ENCODE peak calls at places on chromosomes 4 and X, in ten cellular contexts. One of them, this sample, is unnamed.
A peak's percentile ranks its signal among the peaks of the same experiment; 100 is the strongest.

GRCh38 chr4:156419080-156419638 is 465.5 kb upstream of the CTSO start:
- DNase-seq in upper lobe of right lung: no peak
- DNase-seq in dorsolateral prefrontal cortex: no peak
- DNase-seq in NAMALWA: no peak
- DNase-seq in endothelial cell: no peak
- DNase-seq in activated CD4-positive, alpha-beta T cell treated with anti-CD3 and anti-CD28 coated beads for 1 hour: no peak
- DNase-seq in SK-N-DZ: no peak
- DNase-seq in stimulated activated CD8-positive, alpha-beta memory T cell treated with anti-CD3 and anti-CD28 coated beads, Interleukin-15, amount 100 ng/mL, for 24 hours: no peak
- DNase-seq in GM12865: no peak
- DNase-seq in HEK293T: no peak
- DNase-seq in this sample: no peak

GRCh38 chr4:93502991-93503390 is 325.6 kb upstream of the ATOH1 start:
- DNase-seq in NAMALWA: no peak
- DNase-seq in stimulated activated CD8-positive, alpha-beta memory T cell treated with anti-CD3 and anti-CD28 coated beads, Interleukin-15, amount 100 ng/mL, for 24 hours: no peak
- DNase-seq in upper lobe of right lung: no peak
- DNase-seq in endothelial cell: no peak
- DNase-seq in HEK293T: no peak
- DNase-seq in GM12865: no peak
- DNase-seq in dorsolateral prefrontal cortex: no peak
- DNase-seq in SK-N-DZ: no peak
- DNase-seq in activated CD4-positive, alpha-beta T cell treated with anti-CD3 and anti-CD28 coated beads for 1 hour: no peak
- DNase-seq in this sample: no peak

GRCh38 chr4:86704601-86705000 is 110.5 kb downstream of the PTPN13 start:
- DNase-seq in activated CD4-positive, alpha-beta T cell treated with anti-CD3 and anti-CD28 coated beads for 1 hour: no peak
- DNase-seq in GM12865: no peak
- DNase-seq in NAMALWA: no peak
- DNase-seq in HEK293T: no peak
- DNase-seq in endothelial cell: no peak
- DNase-seq in stimulated activated CD8-positive, alpha-beta memory T cell treated with anti-CD3 and anti-CD28 coated beads, Interleukin-15, amount 100 ng/mL, for 24 hours: no peak
- DNase-seq in SK-N-DZ: no peak
- DNase-seq in dorsolateral prefrontal cortex: no peak
- DNase-seq in upper lobe of right lung: no peak
- DNase-seq in this sample: no peak

GRCh38 chr4:69689530-69690111 is 36.6 kb upstream of the UGT2A1 start:
- DNase-seq in HEK293T: peak; percentile 16
- DNase-seq in dorsolateral prefrontal cortex: no peak
- DNase-seq in GM12865: peak; percentile 31
- DNase-seq in activated CD4-positive, alpha-beta T cell treated with anti-CD3 and anti-CD28 coated beads for 1 hour: no peak
- DNase-seq in SK-N-DZ: peak; percentile 2
- DNase-seq in upper lobe of right lung: no peak
- DNase-seq in stimulated activated CD8-positive, alpha-beta memory T cell treated with anti-CD3 and anti-CD28 coated beads, Interleukin-15, amount 100 ng/mL, for 24 hours: no peak
- DNase-seq in endothelial cell: no peak
- DNase-seq in NAMALWA: peak; percentile 64
- DNase-seq in this sample: no peak

GRCh38 chrX:45668686-45669443 is 468.2 kb upstream of the DIPK2B start:
- DNase-seq in dorsolateral prefrontal cortex: no peak
- DNase-seq in upper lobe of right lung: no peak
- DNase-seq in NAMALWA: no peak
- DNase-seq in GM12865: no peak
- DNase-seq in endothelial cell: no peak
- DNase-seq in HEK293T: no peak
- DNase-seq in stimulated activated CD8-positive, alpha-beta memory T cell treated with anti-CD3 and anti-CD28 coated beads, Interleukin-15, amount 100 ng/mL, for 24 hours: no peak
- DNase-seq in SK-N-DZ: no peak
- DNase-seq in activated CD4-positive, alpha-beta T cell treated with anti-CD3 and anti-CD28 coated beads for 1 hour: no peak
- DNase-seq in this sample: no peak

GRCh38 chrX:150202641-150203248 is 160.4 kb upstream of the MAMLD1 start:
- DNase-seq in stimulated activated CD8-positive, alpha-beta memory T cell treated with anti-CD3 and anti-CD28 coated beads, Interleukin-15, amount 100 ng/mL, for 24 hours: no peak
- DNase-seq in NAMALWA: no peak
- DNase-seq in dorsolateral prefrontal cortex: no peak
- DNase-seq in SK-N-DZ: no peak
- DNase-seq in activated CD4-positive, alpha-beta T cell treated with anti-CD3 and anti-CD28 coated beads for 1 hour: no peak
- DNase-seq in endothelial cell: no peak
- DNase-seq in GM12865: no peak
- DNase-seq in HEK293T: no peak
- DNase-seq in upper lobe of right lung: no peak
- DNase-seq in this sample: no peak

GRCh38 chr4:80918004-80918403 is 112.5 kb upstream of the BMP3 start:
- DNase-seq in dorsolateral prefrontal cortex: no peak
- DNase-seq in endothelial cell: no peak
- DNase-seq in activated CD4-positive, alpha-beta T cell treated with anti-CD3 and anti-CD28 coated beads for 1 hour: no peak
- DNase-seq in HEK293T: no peak
- DNase-seq in SK-N-DZ: no peak
- DNase-seq in GM12865: no peak
- DNase-seq in upper lobe of right lung: no peak
- DNase-seq in NAMALWA: no peak
- DNase-seq in stimulated activated CD8-positive, alpha-beta memory T cell treated with anti-CD3 and anti-CD28 coated beads, Interleukin-15, amount 100 ng/mL, for 24 hours: no peak
- DNase-seq in this sample: no peak

GRCh38 chrX:30489323-30489722 is 88.2 kb downstream of the TASL start:
- DNase-seq in endothelial cell: no peak
- DNase-seq in stimulated activated CD8-positive, alpha-beta memory T cell treated with anti-CD3 and anti-CD28 coated beads, Interleukin-15, amount 100 ng/mL, for 24 hours: no peak
- DNase-seq in GM12865: peak; percentile 42
- DNase-seq in upper lobe of right lung: no peak
- DNase-seq in dorsolateral prefrontal cortex: no peak
- DNase-seq in SK-N-DZ: peak; percentile 14
- DNase-seq in NAMALWA: peak; percentile 6
- DNase-seq in HEK293T: no peak
- DNase-seq in activated CD4-positive, alpha-beta T cell treated with anti-CD3 and anti-CD28 coated beads for 1 hour: no peak
- DNase-seq in this sample: no peak

GRCh38 chr4:44961001-44961755 is 234.8 kb upstream of the GNPDA2 start:
- DNase-seq in GM12865: no peak
- DNase-seq in activated CD4-positive, alpha-beta T cell treated with anti-CD3 and anti-CD28 coated beads for 1 hour: no peak
- DNase-seq in NAMALWA: no peak
- DNase-seq in upper lobe of right lung: no peak
- DNase-seq in endothelial cell: no peak
- DNase-seq in dorsolateral prefrontal cortex: no peak
- DNase-seq in SK-N-DZ: no peak
- DNase-seq in HEK293T: no peak
- DNase-seq in stimulated activated CD8-positive, alpha-beta memory T cell treated with anti-CD3 and anti-CD28 coated beads, Interleukin-15, amount 100 ng/mL, for 24 hours: no peak
- DNase-seq in this sample: no peak

GRCh38 chr4:61805979-61806378 is 605.9 kb downstream of the ADGRL3 start:
- DNase-seq in activated CD4-positive, alpha-beta T cell treated with anti-CD3 and anti-CD28 coated beads for 1 hour: no peak
- DNase-seq in NAMALWA: no peak
- DNase-seq in SK-N-DZ: no peak
- DNase-seq in GM12865: no peak
- DNase-seq in stimulated activated CD8-positive, alpha-beta memory T cell treated with anti-CD3 and anti-CD28 coated beads, Interleukin-15, amount 100 ng/mL, for 24 hours: no peak
- DNase-seq in dorsolateral prefrontal cortex: no peak
- DNase-seq in HEK293T: no peak
- DNase-seq in upper lobe of right lung: no peak
- DNase-seq in endothelial cell: no peak
- DNase-seq in this sample: no peak

GRCh38 chr4:120870279-120870673 is 52.2 kb downstream of the PRDM5 start:
- DNase-seq in NAMALWA: peak; percentile 22
- DNase-seq in HEK293T: peak; percentile 34
- DNase-seq in stimulated activated CD8-positive, alpha-beta memory T cell treated with anti-CD3 and anti-CD28 coated beads, Interleukin-15, amount 100 ng/mL, for 24 hours: no peak
- DNase-seq in activated CD4-positive, alpha-beta T cell treated with anti-CD3 and anti-CD28 coated beads for 1 hour: no peak
- DNase-seq in dorsolateral prefrontal cortex: no peak
- DNase-seq in SK-N-DZ: peak; percentile 26
- DNase-seq in upper lobe of right lung: no peak
- DNase-seq in endothelial cell: no peak
- DNase-seq in GM12865: peak; percentile 12
- DNase-seq in this sample: no peak

GRCh38 chrX:119605739-119606507 is at the start of gene NKRF:
- DNase-seq in HEK293T: peak; percentile 91
- DNase-seq in stimulated activated CD8-positive, alpha-beta memory T cell treated with anti-CD3 and anti-CD28 coated beads, Interleukin-15, amount 100 ng/mL, for 24 hours: peak; percentile 60
- DNase-seq in endothelial cell: peak; percentile 78
- DNase-seq in activated CD4-positive, alpha-beta T cell treated with anti-CD3 and anti-CD28 coated beads for 1 hour: peak; percentile 82
- DNase-seq in upper lobe of right lung: peak; percentile 93
- DNase-seq in GM12865: peak; percentile 94
- DNase-seq in NAMALWA: peak; percentile 92
- DNase-seq in SK-N-DZ: peak; percentile 92
- DNase-seq in dorsolateral prefrontal cortex: peak; percentile 86
- DNase-seq in this sample: peak; percentile 59

GRCh38 chr4:112321768-112322684 is 24.9 kb downstream of the ALPK1 start:
- DNase-seq in HEK293T: peak; percentile 56
- DNase-seq in endothelial cell: peak; percentile 71
- DNase-seq in stimulated activated CD8-positive, alpha-beta memory T cell treated with anti-CD3 and anti-CD28 coated beads, Interleukin-15, amount 100 ng/mL, for 24 hours: peak; percentile 50
- DNase-seq in NAMALWA: peak; percentile 85
- DNase-seq in SK-N-DZ: peak; percentile 56
- DNase-seq in dorsolateral prefrontal cortex: no peak
- DNase-seq in GM12865: peak; percentile 85
- DNase-seq in upper lobe of right lung: no peak
- DNase-seq in activated CD4-positive, alpha-beta T cell treated with anti-CD3 and anti-CD28 coated beads for 1 hour: peak; percentile 61
- DNase-seq in this sample: no peak

GRCh38 chr4:158863296-158863695 is 94.5 kb downstream of the FNIP2 start:
- DNase-seq in stimulated activated CD8-positive, alpha-beta memory T cell treated with anti-CD3 and anti-CD28 coated beads, Interleukin-15, amount 100 ng/mL, for 24 hours: no peak
- DNase-seq in SK-N-DZ: no peak
- DNase-seq in NAMALWA: no peak
- DNase-seq in activated CD4-positive, alpha-beta T cell treated with anti-CD3 and anti-CD28 coated beads for 1 hour: no peak
- DNase-seq in endothelial cell: no peak
- DNase-seq in GM12865: no peak
- DNase-seq in upper lobe of right lung: no peak
- DNase-seq in dorsolateral prefrontal cortex: no peak
- DNase-seq in HEK293T: no peak
- DNase-seq in this sample: no peak

GRCh38 chr4:93303440-93303839 is 525.1 kb upstream of the ATOH1 start:
- DNase-seq in GM12865: no peak
- DNase-seq in stimulated activated CD8-positive, alpha-beta memory T cell treated with anti-CD3 and anti-CD28 coated beads, Interleukin-15, amount 100 ng/mL, for 24 hours: no peak
- DNase-seq in upper lobe of right lung: no peak
- DNase-seq in SK-N-DZ: no peak
- DNase-seq in endothelial cell: no peak
- DNase-seq in activated CD4-positive, alpha-beta T cell treated with anti-CD3 and anti-CD28 coated beads for 1 hour: no peak
- DNase-seq in dorsolateral prefrontal cortex: no peak
- DNase-seq in HEK293T: no peak
- DNase-seq in NAMALWA: no peak
- DNase-seq in this sample: no peak

This sample was measured in amygdala.